ENCODE peak calls at places on chromosomes 7 and 10, in four cellular contexts. E, L, S and Q are unnamed samples.

GRCh38 chr10:100847440-100847839 is 65.3 kb upstream of the SLF2 start:
- DNase-seq in E (no peak), L (peak), S (peak), Q (no peak)

GRCh38 chr7:111082351-111082750 is 8.6 kb upstream of the LRRN3 start:
- DNase-seq in E (no peak), L (no peak), S (no peak), Q (no peak)

GRCh38 chr7:134593530-134594392 is 44.9 kb downstream of the AKR1B15 start:
- DNase-seq in E (peak), S (no peak), L (no peak), Q (peak)

GRCh38 chr10:71001470-71001869 is 113.1 kb upstream of the PCBD1 start:
- DNase-seq in S (no peak), E (no peak), L (no peak), Q (no peak)

GRCh38 chr10:37860494-37861190 is 3.2 kb upstream of the ZNF248 start:
- DNase-seq in L (no peak), E (peak), S (no peak), Q (no peak)

GRCh38 chr7:155833651-155834050 is 21.4 kb upstream of the SHH start:
- DNase-seq in E (no peak), S (no peak), L (no peak), Q (no peak)

GRCh38 chr7:100545636-100546128 is 6.7 kb downstream of the AGFG2 start:
- DNase-seq in L (peak), S (peak), E (peak), Q (peak)

GRCh38 chr10:126905776-126906703 is 812 bp downstream of the DOCK1 start:
- DNase-seq in S (no peak), L (no peak), E (peak), Q (no peak)

GRCh38 chr10:80460399-80461207 is 6.5 kb downstream of the TSPAN14 start:
- DNase-seq in E (peak), S (peak), L (no peak), Q (peak)

GRCh38 chr7:2438181-2438580 is 34.8 kb downstream of the CHST12 start:
- DNase-seq in S (no peak), L (no peak), E (no peak), Q (no peak)

GRCh38 chr10:44325157-44325556 is 59.7 kb downstream of the CXCL12 start:
- DNase-seq in E (peak), S (no peak), L (no peak), Q (no peak)

GRCh38 chr10:51035344-51035743 is 38.9 kb upstream of the PRKG1 start:
- DNase-seq in E (no peak), S (no peak), L (no peak), Q (no peak)

GRCh38 chr7:157224627-157225026 is 85.9 kb downstream of the UBE3C start:
- DNase-seq in E (peak), L (no peak), S (no peak), Q (no peak)

GRCh38 chr10:89207181-89207800 is at the start of gene CH25H:
- DNase-seq in L (peak), E (no peak), S (no peak), Q (no peak)
- TF ChIP-seq TCF7L2 in L (no peak), E (no peak), S (no peak), Q (no peak)

GRCh38 chr7:147296986-147297385 is 1180.4 kb downstream of the CNTNAP2 start:
- DNase-seq in S (no peak), E (no peak), L (no peak), Q (no peak)

GRCh38 chr7:147296201-147296600 is 1179.6 kb downstream of the CNTNAP2 start:
- DNase-seq in L (no peak), S (no peak), E (no peak), Q (no peak)

GRCh38 chr7:147300293-147300692 is 1183.7 kb downstream of the CNTNAP2 start:
- DNase-seq in S (no peak), E (no peak), L (no peak), Q (no peak)

GRCh38 chr7:147298611-147299043 is 1182.0 kb downstream of the CNTNAP2 start:
- DNase-seq in E (no peak), L (no peak), S (no peak), Q (no peak)
- TF ChIP-seq TCF7L2 in E (no peak), L (no peak), S (no peak), Q (no peak)

DNA sequence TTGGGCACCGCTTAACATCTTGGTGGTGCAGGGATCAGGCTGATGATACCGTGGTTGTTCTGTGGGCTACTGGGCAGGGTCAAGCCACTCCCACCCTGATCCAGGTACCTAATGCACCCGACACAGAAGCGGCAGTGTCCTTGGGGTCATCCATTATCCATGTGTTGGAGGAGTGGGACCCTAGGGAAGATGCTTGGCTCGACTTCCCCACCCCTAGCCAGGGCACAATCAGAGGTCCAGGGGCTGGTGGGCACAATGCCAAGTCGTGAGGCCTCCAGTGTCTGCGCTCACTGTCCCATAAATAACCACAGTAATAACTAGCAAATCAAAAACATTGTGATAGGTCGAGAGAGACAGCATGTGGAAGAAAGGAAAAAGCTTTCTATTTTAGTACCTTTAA is 37.7 kb downstream of the HTRA1 start:
- DNase-seq in E (no peak), S (no peak), L (no peak), Q (no peak)
- TF ChIP-seq TCF7L2 in E (no peak), S (no peak), L (no peak), Q (no peak)

GRCh38 chr7:44275146-44275545 is 50.2 kb downstream of the CAMK2B start:
- DNase-seq in E (no peak), L (no peak), S (no peak), Q (no peak)

GRCh38 chr7:44277391-44277790 is 48.0 kb downstream of the CAMK2B start:
- DNase-seq in E (no peak), S (no peak), L (no peak), Q (no peak)

GRCh38 chr7:44276571-44277101 is 48.8 kb downstream of the CAMK2B start:
- DNase-seq in L (no peak), S (no peak), E (no peak), Q (no peak)

GRCh38 chr7:44274623-44274975 is 50.8 kb downstream of the CAMK2B start:
- DNase-seq in E (no peak), S (no peak), L (no peak), Q (no peak)

GRCh38 chr7:44275829-44276570 is 49.4 kb downstream of the CAMK2B start:
- DNase-seq in E (no peak), S (no peak), L (no peak), Q (peak)
- TF ChIP-seq TCF7L2 in E (no peak), S (no peak), L (no peak), Q (no peak)

DNA sequence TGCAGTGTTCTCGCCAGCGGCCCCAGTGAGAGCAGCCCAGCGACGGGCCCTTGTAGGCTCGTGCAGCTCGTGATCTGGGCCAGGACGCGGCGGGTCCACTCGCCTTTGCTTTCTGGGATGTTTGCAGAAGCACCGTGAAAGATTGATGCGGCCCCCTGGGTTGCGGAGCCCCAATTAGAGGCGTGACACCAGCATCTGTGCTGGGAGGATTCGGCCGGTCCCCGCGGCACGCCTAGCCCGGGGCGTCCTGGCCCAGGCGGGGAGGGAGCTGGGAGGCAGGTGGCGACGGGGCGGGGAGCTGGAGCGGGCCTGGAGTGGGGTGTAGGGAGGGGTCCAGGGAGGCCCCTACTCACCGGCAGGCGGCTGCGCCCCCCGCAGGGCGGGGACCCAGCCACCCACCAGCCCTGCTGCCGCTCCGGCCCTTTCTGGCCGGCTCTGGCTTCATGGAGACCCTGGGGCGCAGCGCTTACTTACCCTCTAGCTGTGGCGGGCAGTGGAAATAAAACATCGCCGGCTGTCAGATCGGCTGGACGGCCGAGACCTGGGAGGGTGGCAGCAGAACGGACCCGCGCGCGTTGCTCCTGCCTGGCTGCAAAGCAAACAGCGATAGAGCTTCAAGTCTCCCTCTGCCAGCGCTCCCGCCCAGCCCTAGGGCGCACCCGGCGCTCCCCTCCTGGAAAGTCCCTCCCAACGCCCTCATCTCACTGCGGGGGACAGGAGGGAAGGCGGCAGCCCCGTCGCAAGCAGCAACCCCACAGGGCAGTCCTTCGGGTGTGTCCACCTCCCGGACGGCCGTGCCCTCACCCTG is 752 bp downstream of the DRGX start:
- DNase-seq in S (no peak), L (no peak), E (no peak), Q (no peak)
- TF ChIP-seq TCF7L2 in S (no peak), L (no peak), E (no peak), Q (no peak)

DNA sequence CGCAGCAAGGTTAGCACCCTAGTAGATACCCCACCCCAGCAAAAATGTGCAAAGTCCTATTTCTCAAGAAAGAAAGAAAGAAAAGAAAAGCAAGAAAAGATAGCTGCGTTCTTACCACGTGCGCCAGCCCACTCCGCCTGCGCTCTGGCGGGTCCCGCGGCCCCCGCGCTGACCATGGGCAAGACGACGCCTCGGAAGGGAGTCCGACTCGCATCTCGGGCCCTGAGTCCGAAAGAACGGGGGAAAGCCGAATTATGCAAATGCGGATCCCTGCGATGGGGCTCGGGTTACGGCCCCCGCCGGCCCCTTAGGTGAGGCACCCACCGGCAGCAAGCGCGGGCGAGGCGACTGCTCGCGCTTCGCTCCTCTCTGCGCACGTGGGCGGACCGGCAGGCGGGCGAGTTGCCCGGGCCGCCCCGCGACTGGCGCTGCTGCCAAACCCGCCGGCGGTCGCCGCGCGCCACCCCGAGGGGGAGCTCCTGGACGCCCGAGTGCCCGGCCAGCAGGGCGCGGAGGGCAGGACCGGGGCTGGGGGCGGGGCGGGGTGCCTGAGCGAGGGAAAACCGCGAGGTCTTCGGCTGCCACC is 2.4 kb upstream of the EGR2 start:
- DNase-seq in L (no peak), E (no peak), S (no peak), Q (peak)
- TF ChIP-seq TCF7L2 in L (no peak), E (no peak), S (no peak), Q (no peak)

DNA sequence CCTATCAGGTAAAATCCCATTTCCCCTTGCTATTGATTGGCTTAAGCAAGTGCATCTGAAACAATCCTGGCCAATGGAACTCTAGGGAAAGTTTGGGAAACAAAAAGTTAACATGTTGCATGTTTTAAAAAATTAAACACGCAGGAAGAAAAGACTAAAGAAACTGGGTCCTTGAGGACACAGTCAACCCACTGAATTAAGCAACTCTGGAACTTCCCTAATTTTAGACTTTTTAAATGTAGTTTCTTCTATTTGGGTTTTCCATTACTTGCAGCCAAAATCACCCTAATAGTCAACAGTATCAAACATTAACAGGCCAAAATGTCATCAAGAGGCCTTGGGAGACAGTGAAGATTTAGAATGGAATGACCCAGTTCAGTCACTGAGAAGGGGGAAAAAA is 40.6 kb downstream of the OSBPL3 start:
- DNase-seq in S (no peak), E (no peak), L (no peak), Q (no peak)
- TF ChIP-seq TCF7L2 in S (no peak), E (no peak), L (no peak), Q (no peak)